ENCODE peak calls at places on chromosomes 13 and 19, in four cellular contexts. One of them, this sample, is unnamed. For H3K27me3, the result is how much of the 10 kb centered on the place peaks cover.

GRCh38 chr19:10672529-10673150 is 18.5 kb downstream of the ILF3 start:
- DNase-seq in stomach: no peak
- DNase-seq in heart left ventricle: no peak
- DNase-seq in naive thymus-derived CD4-positive, alpha-beta T cell: no peak
- DNase-seq in this sample: no peak

GRCh38 chr19:54795763-54796162 is 7.6 kb upstream of the KIR2DL4 start:
- DNase-seq in heart left ventricle: no peak
- DNase-seq in naive thymus-derived CD4-positive, alpha-beta T cell: no peak
- DNase-seq in stomach: no peak
- DNase-seq in this sample: no peak

GRCh38 chr13:75079226-75079625 is 402.7 kb downstream of the TBC1D4 start:
- DNase-seq in heart left ventricle: no peak
- DNase-seq in naive thymus-derived CD4-positive, alpha-beta T cell: no peak
- DNase-seq in stomach: no peak
- DNase-seq in this sample: no peak

GRCh38 chr13:46184277-46184699 is 2.3 kb upstream of the LCP1 start:
- DNase-seq in heart left ventricle: peak
- DNase-seq in stomach: peak
- DNase-seq in naive thymus-derived CD4-positive, alpha-beta T cell: peak
- DNase-seq in this sample: peak

GRCh38 chr19:42282810-42283247 is 13.8 kb downstream of the CIC start:
- DNase-seq in naive thymus-derived CD4-positive, alpha-beta T cell: no peak
- DNase-seq in stomach: no peak
- DNase-seq in heart left ventricle: no peak
- DNase-seq in this sample: no peak

GRCh38 chr19:33905937-33906577 is 109.4 kb downstream of the KCTD15 start:
- DNase-seq in heart left ventricle: peak
- DNase-seq in naive thymus-derived CD4-positive, alpha-beta T cell: no peak
- DNase-seq in stomach: peak
- DNase-seq in this sample: peak

GRCh38 chr19:11769995-11770394 is 3.2 kb downstream of the ZNF441 start:
- DNase-seq in heart left ventricle: no peak
- DNase-seq in naive thymus-derived CD4-positive, alpha-beta T cell: no peak
- DNase-seq in stomach: no peak
- DNase-seq in this sample: no peak

GRCh38 chr19:35500611-35501010 is 10.3 kb upstream of the KRTDAP start:
- DNase-seq in naive thymus-derived CD4-positive, alpha-beta T cell: no peak
- DNase-seq in stomach: no peak
- DNase-seq in heart left ventricle: no peak
- DNase-seq in this sample: no peak

GRCh38 chr13:82432949-82433348 is 1449.3 kb downstream of the SLITRK1 start:
- DNase-seq in naive thymus-derived CD4-positive, alpha-beta T cell: no peak
- DNase-seq in heart left ventricle: no peak
- DNase-seq in stomach: no peak
- DNase-seq in this sample: no peak

GRCh38 chr19:48556163-48556562 is 4.2 kb downstream of the SULT2B1 start:
- DNase-seq in stomach: no peak
- DNase-seq in naive thymus-derived CD4-positive, alpha-beta T cell: no peak
- DNase-seq in heart left ventricle: no peak
- DNase-seq in this sample: peak

GRCh38 chr13:97948041-97948440 is 5.4 kb upstream of the IPO5 start:
- DNase-seq in heart left ventricle: no peak
- DNase-seq in stomach: no peak
- DNase-seq in naive thymus-derived CD4-positive, alpha-beta T cell: no peak
- DNase-seq in this sample: no peak

GRCh38 chr19:776549-776948 is 20.7 kb upstream of the PTBP1 start:
- DNase-seq in naive thymus-derived CD4-positive, alpha-beta T cell: no peak
- DNase-seq in stomach: no peak
- DNase-seq in heart left ventricle: no peak
- DNase-seq in this sample: no peak

GRCh38 chr13:34671136-34671535 is 270.9 kb upstream of the NBEA start:
- DNase-seq in heart left ventricle: peak
- DNase-seq in naive thymus-derived CD4-positive, alpha-beta T cell: no peak
- DNase-seq in stomach: no peak
- DNase-seq in this sample: no peak

GRCh38 chr19:46629546-46630025 is 4.7 kb upstream of the PTGIR start:
- DNase-seq in heart left ventricle: no peak
- DNase-seq in naive thymus-derived CD4-positive, alpha-beta T cell: no peak
- DNase-seq in stomach: peak
- DNase-seq in this sample: no peak

GRCh38 chr19:18833849-18834643 is 2.3 kb downstream of the UPF1 start:
- DNase-seq in heart left ventricle: no peak
- DNase-seq in stomach: no peak
- DNase-seq in naive thymus-derived CD4-positive, alpha-beta T cell: no peak
- DNase-seq in this sample: peak

GRCh38 chr19:342801-343421 is 1.7 kb downstream of the MIER2 start:
- DNase-seq in naive thymus-derived CD4-positive, alpha-beta T cell: no peak
- DNase-seq in stomach: peak
- DNase-seq in heart left ventricle: peak
- DNase-seq in this sample: no peak

GRCh38 chr13:39503048-39503447 is 99.9 kb downstream of the LHFPL6 start:
- DNase-seq in stomach: no peak
- DNase-seq in naive thymus-derived CD4-positive, alpha-beta T cell: no peak
- DNase-seq in heart left ventricle: no peak
- DNase-seq in this sample: no peak

GRCh38 chr13:51734786-51735185 is 69.2 kb downstream of the DHRS12 start:
- DNase-seq in naive thymus-derived CD4-positive, alpha-beta T cell: no peak
- DNase-seq in heart left ventricle: no peak
- DNase-seq in stomach: no peak
- DNase-seq in this sample: no peak

GRCh38 chr19:32287811-32288227 is 57.6 kb upstream of the ZNF507 start:
- DNase-seq in naive thymus-derived CD4-positive, alpha-beta T cell: no peak
- DNase-seq in stomach: peak
- DNase-seq in heart left ventricle: peak
- DNase-seq in this sample: peak

GRCh38 chr19:14674764-14675163 is at the start of gene ADGRE3:
- DNase-seq in stomach: no peak
- DNase-seq in naive thymus-derived CD4-positive, alpha-beta T cell: no peak
- DNase-seq in heart left ventricle: no peak
- DNase-seq in this sample: no peak

GRCh38 chr19:53328967-53329366 is 4.6 kb upstream of the ZNF845 start:
- DNase-seq in naive thymus-derived CD4-positive, alpha-beta T cell: no peak
- DNase-seq in heart left ventricle: peak
- DNase-seq in stomach: no peak
- DNase-seq in this sample: no peak

GRCh38 chr19:10769533-10770491 is 51.9 kb downstream of the DNM2 start:
- DNase-seq in naive thymus-derived CD4-positive, alpha-beta T cell: peak
- DNase-seq in heart left ventricle: peak
- DNase-seq in stomach: peak
- DNase-seq in this sample: peak

GRCh38 chr13:44048326-44048725 is 168.6 kb downstream of the LACC1 start:
- DNase-seq in heart left ventricle: no peak
- DNase-seq in stomach: no peak
- DNase-seq in naive thymus-derived CD4-positive, alpha-beta T cell: no peak
- DNase-seq in this sample: peak

GRCh38 chr13:99585609-99586008 is 84.3 kb downstream of the TM9SF2 start:
- DNase-seq in naive thymus-derived CD4-positive, alpha-beta T cell: no peak
- DNase-seq in stomach: no peak
- DNase-seq in heart left ventricle: no peak
- DNase-seq in this sample: no peak

GRCh38 chr13:38624822-38625221 is 62.1 kb upstream of the FREM2 start:
- DNase-seq in stomach: no peak
- DNase-seq in naive thymus-derived CD4-positive, alpha-beta T cell: no peak
- DNase-seq in heart left ventricle: no peak
- DNase-seq in this sample: no peak

GRCh38 chr13:43948059-43948458 is 68.4 kb downstream of the LACC1 start:
- DNase-seq in stomach: no peak
- DNase-seq in heart left ventricle: no peak
- DNase-seq in naive thymus-derived CD4-positive, alpha-beta T cell: no peak
- DNase-seq in this sample: no peak

GRCh38 chr19:7004313-7004931 is 16.8 kb downstream of the MBD3L2B start:
- DNase-seq in naive thymus-derived CD4-positive, alpha-beta T cell: peak
- DNase-seq in heart left ventricle: no peak
- DNase-seq in stomach: no peak
- DNase-seq in this sample: peak

GRCh38 chr13:109699628-109700071 is 86.7 kb downstream of the IRS2 start:
- DNase-seq in stomach: no peak
- DNase-seq in heart left ventricle: no peak
- DNase-seq in naive thymus-derived CD4-positive, alpha-beta T cell: no peak
- DNase-seq in this sample: peak

GRCh38 chr19:2240881-2241760 is 4.5 kb downstream of the SF3A2 start:
- DNase-seq in heart left ventricle: no peak
- DNase-seq in naive thymus-derived CD4-positive, alpha-beta T cell: no peak
- DNase-seq in stomach: no peak
- DNase-seq in this sample: peak

GRCh38 chr19:46898731-46899130 is 37.9 kb downstream of the ARHGAP35 start:
- DNase-seq in stomach: no peak
- DNase-seq in heart left ventricle: no peak
- DNase-seq in naive thymus-derived CD4-positive, alpha-beta T cell: no peak
- DNase-seq in this sample: no peak

GRCh38 chr13:111061338-111062045 is 53.6 kb upstream of the ARHGEF7 start:
- DNase-seq in heart left ventricle: no peak
- DNase-seq in stomach: no peak
- DNase-seq in naive thymus-derived CD4-positive, alpha-beta T cell: no peak
- DNase-seq in this sample: no peak
- H3K27me3 ChIP-seq in heart left ventricle: under half
- H3K27me3 ChIP-seq in stomach: under half
- H3K27me3 ChIP-seq in naive thymus-derived CD4-positive, alpha-beta T cell: under half
- H3K27me3 ChIP-seq in this sample: under half

GRCh38 chr13:32391101-32391620 is 36.8 kb downstream of the N4BP2L1 start:
- DNase-seq in heart left ventricle: no peak
- DNase-seq in stomach: no peak
- DNase-seq in naive thymus-derived CD4-positive, alpha-beta T cell: no peak
- DNase-seq in this sample: no peak

GRCh38 chr13:32384702-32385101 is 43.2 kb downstream of the N4BP2L1 start:
- DNase-seq in stomach: no peak
- DNase-seq in heart left ventricle: no peak
- DNase-seq in naive thymus-derived CD4-positive, alpha-beta T cell: no peak
- DNase-seq in this sample: no peak

GRCh38 chr13:32385369-32385768 is 42.6 kb downstream of the N4BP2L1 start:
- DNase-seq in naive thymus-derived CD4-positive, alpha-beta T cell: peak
- DNase-seq in stomach: no peak
- DNase-seq in heart left ventricle: no peak
- DNase-seq in this sample: no peak

GRCh38 chr13:32390484-32390883 is 37.4 kb downstream of the N4BP2L1 start:
- DNase-seq in heart left ventricle: no peak
- DNase-seq in naive thymus-derived CD4-positive, alpha-beta T cell: no peak
- DNase-seq in stomach: no peak
- DNase-seq in this sample: no peak

GRCh38 chr13:32390048-32390447 is 37.9 kb downstream of the N4BP2L1 start:
- DNase-seq in naive thymus-derived CD4-positive, alpha-beta T cell: no peak
- DNase-seq in heart left ventricle: no peak
- DNase-seq in stomach: no peak
- DNase-seq in this sample: peak
- H3K4me3 ChIP-seq in naive thymus-derived CD4-positive, alpha-beta T cell: no peak
- H3K4me3 ChIP-seq in heart left ventricle: no peak
- H3K4me3 ChIP-seq in stomach: no peak
- H3K4me3 ChIP-seq in this sample: no peak

DNA sequence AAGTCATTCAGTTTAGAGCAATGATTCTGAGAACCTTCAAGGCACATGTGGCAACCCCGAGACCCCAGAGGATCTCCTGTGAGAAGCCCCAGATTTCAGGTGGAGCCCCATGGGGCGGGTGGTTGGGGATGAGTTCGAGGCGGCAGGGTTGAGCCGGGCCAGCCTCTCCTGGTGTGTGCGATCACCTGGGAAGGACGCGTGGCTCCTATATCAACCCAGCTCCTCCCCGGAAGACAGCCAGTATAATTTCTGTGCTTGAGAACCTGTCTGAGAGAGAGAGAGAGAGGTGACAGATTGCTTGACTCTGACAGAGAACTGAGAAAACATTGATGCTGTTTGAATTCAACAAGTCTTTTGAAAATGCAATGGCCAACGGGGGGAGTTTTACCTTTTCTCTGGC is 89.0 kb downstream of the TEX29 start:
- DNase-seq in naive thymus-derived CD4-positive, alpha-beta T cell: no peak
- DNase-seq in stomach: no peak
- DNase-seq in heart left ventricle: no peak
- DNase-seq in this sample: no peak
- H3K27ac ChIP-seq in naive thymus-derived CD4-positive, alpha-beta T cell: no peak
- H3K27ac ChIP-seq in stomach: no peak
- H3K27ac ChIP-seq in heart left ventricle: no peak
- H3K27ac ChIP-seq in this sample: no peak

GRCh38 chr13:94798738-94799137 is 86.4 kb upstream of the SOX21 start:
- DNase-seq in naive thymus-derived CD4-positive, alpha-beta T cell: no peak
- DNase-seq in stomach: no peak
- DNase-seq in heart left ventricle: no peak
- DNase-seq in this sample: no peak

GRCh38 chr13:94795292-94795691 is 82.9 kb upstream of the SOX21 start:
- DNase-seq in stomach: no peak
- DNase-seq in heart left ventricle: no peak
- DNase-seq in naive thymus-derived CD4-positive, alpha-beta T cell: no peak
- DNase-seq in this sample: no peak

GRCh38 chr13:94799330-94799729 is 87.0 kb upstream of the SOX21 start:
- DNase-seq in naive thymus-derived CD4-positive, alpha-beta T cell: no peak
- DNase-seq in stomach: no peak
- DNase-seq in heart left ventricle: no peak
- DNase-seq in this sample: no peak

DNA sequence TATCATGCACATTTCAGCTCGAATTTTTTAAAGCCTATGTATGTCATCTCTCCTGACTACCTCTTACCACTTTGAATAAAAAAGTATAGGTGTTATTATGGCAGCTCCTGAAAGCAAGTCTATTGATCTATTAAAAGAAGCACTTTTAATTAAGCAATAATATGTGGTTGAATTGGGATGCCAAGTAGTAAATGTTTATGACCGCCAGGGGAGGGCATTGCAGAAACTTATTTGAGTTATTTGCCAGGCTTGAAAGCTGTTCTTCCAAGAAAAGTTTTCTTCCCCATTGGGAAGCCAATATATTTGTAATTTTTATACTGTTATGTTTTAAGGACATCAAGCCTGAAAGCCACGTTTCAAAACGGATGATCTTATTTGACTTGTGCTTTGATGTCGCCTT is 88.1 kb upstream of the SOX21 start:
- DNase-seq in stomach: no peak
- DNase-seq in naive thymus-derived CD4-positive, alpha-beta T cell: no peak
- DNase-seq in heart left ventricle: no peak
- DNase-seq in this sample: no peak
- H3K27me3 ChIP-seq in stomach: under half
- H3K27me3 ChIP-seq in naive thymus-derived CD4-positive, alpha-beta T cell: under half
- H3K27me3 ChIP-seq in heart left ventricle: under half
- H3K27me3 ChIP-seq in this sample: under half

GRCh38 chr13:48491423-48492122 is 41.3 kb downstream of the RCBTB2 start:
- DNase-seq in heart left ventricle: no peak
- DNase-seq in naive thymus-derived CD4-positive, alpha-beta T cell: no peak
- DNase-seq in stomach: no peak
- DNase-seq in this sample: no peak
- H3K4me3 ChIP-seq in heart left ventricle: peak
- H3K4me3 ChIP-seq in naive thymus-derived CD4-positive, alpha-beta T cell: peak
- H3K4me3 ChIP-seq in stomach: peak
- H3K4me3 ChIP-seq in this sample: no peak

DNA sequence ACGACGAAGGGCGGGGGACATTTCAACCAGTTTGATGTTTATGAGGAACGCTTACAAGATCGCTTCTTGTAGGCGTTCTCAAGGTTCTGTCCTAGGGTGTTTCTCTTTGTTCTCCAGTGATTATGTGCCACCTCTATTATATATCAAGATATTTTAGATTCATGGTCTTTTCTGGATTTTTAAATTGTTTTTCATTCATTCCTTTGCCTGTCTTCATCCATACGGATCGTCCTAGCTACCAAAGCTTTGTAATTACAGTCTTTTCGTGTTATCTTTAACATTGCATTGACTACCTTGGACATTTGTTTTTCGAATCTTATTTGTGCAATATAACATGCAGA is 342 bp upstream of the EID2 start:
- DNase-seq in naive thymus-derived CD4-positive, alpha-beta T cell: no peak
- DNase-seq in stomach: no peak
- DNase-seq in heart left ventricle: no peak
- DNase-seq in this sample: no peak
- H3K27ac ChIP-seq in naive thymus-derived CD4-positive, alpha-beta T cell: peak
- H3K27ac ChIP-seq in stomach: peak
- H3K27ac ChIP-seq in heart left ventricle: no peak
- H3K27ac ChIP-seq in this sample: no peak